ENCODE peak calls at places on chromosomes 12 and 14, in four cellular contexts. One of them, this sample, is unnamed.

GRCh38 chr12:30997685-30998440 is 71.3 kb downstream of the TSPAN11 start:
- DNase-seq in T-helper 9 cell: no peak
- DNase-seq in A172: no peak
- DNase-seq in fibroblast of lung: no peak
- DNase-seq in this sample: no peak

GRCh38 chr12:52331833-52332232 is 10.6 kb upstream of the KRT83 start:
- DNase-seq in fibroblast of lung: no peak
- DNase-seq in A172: no peak
- DNase-seq in T-helper 9 cell: no peak
- DNase-seq in this sample: no peak

GRCh38 chr12:98639526-98639925 is 5.1 kb downstream of the IKBIP start:
- DNase-seq in T-helper 9 cell: no peak
- DNase-seq in A172: no peak
- DNase-seq in fibroblast of lung: no peak
- DNase-seq in this sample: no peak

GRCh38 chr14:81176224-81176623 is 44.5 kb downstream of the GTF2A1 start:
- DNase-seq in T-helper 9 cell: no peak
- DNase-seq in fibroblast of lung: no peak
- DNase-seq in A172: no peak
- DNase-seq in this sample: no peak

GRCh38 chr14:49959822-49960408 is 67.0 kb downstream of the ARF6 start:
- DNase-seq in fibroblast of lung: no peak
- DNase-seq in T-helper 9 cell: no peak
- DNase-seq in A172: no peak
- DNase-seq in this sample: no peak

GRCh38 chr12:91982946-91983345 is 162.7 kb downstream of the BTG1 start:
- DNase-seq in T-helper 9 cell: no peak
- DNase-seq in fibroblast of lung: no peak
- DNase-seq in A172: no peak
- DNase-seq in this sample: no peak

GRCh38 chr14:29885988-29886387 is 41.7 kb downstream of the PRKD1 start:
- DNase-seq in T-helper 9 cell: no peak
- DNase-seq in A172: no peak
- DNase-seq in fibroblast of lung: no peak
- DNase-seq in this sample: no peak

GRCh38 chr14:31880935-31881334 is 196.2 kb upstream of the ARHGAP5 start:
- DNase-seq in fibroblast of lung: peak
- DNase-seq in T-helper 9 cell: no peak
- DNase-seq in A172: peak
- DNase-seq in this sample: peak

GRCh38 chr14:105844047-105844630 is 317.8 kb downstream of the TMEM121 start:
- DNase-seq in A172: no peak
- DNase-seq in fibroblast of lung: no peak
- DNase-seq in T-helper 9 cell: no peak
- DNase-seq in this sample: no peak

GRCh38 chr14:90616881-90617280 is 199.3 kb downstream of the TTC7B start:
- DNase-seq in fibroblast of lung: peak
- DNase-seq in A172: no peak
- DNase-seq in T-helper 9 cell: no peak
- DNase-seq in this sample: no peak

GRCh38 chr12:42981379-42981778 is 391.8 kb upstream of the PRICKLE1 start:
- DNase-seq in fibroblast of lung: peak
- DNase-seq in T-helper 9 cell: no peak
- DNase-seq in A172: peak
- DNase-seq in this sample: peak

GRCh38 chr14:101774006-101774755 is 12.7 kb downstream of the PPP2R5C start:
- DNase-seq in T-helper 9 cell: no peak
- DNase-seq in A172: no peak
- DNase-seq in fibroblast of lung: no peak
- DNase-seq in this sample: no peak

GRCh38 chr14:40188006-40188405 is 755.8 kb upstream of the FBXO33 start:
- DNase-seq in fibroblast of lung: peak
- DNase-seq in A172: peak
- DNase-seq in T-helper 9 cell: no peak
- DNase-seq in this sample: peak

GRCh38 chr12:57342207-57342691 is 88.6 kb downstream of the R3HDM2 start:
- DNase-seq in fibroblast of lung: peak
- DNase-seq in T-helper 9 cell: no peak
- DNase-seq in A172: no peak
- DNase-seq in this sample: no peak

GRCh38 chr14:51533160-51533559 is 118.5 kb upstream of the FRMD6 start:
- DNase-seq in A172: peak
- DNase-seq in T-helper 9 cell: no peak
- DNase-seq in fibroblast of lung: peak
- DNase-seq in this sample: no peak

GRCh38 chr12:92036771-92037453 is 108.7 kb downstream of the BTG1 start:
- DNase-seq in A172: no peak
- DNase-seq in T-helper 9 cell: no peak
- DNase-seq in fibroblast of lung: peak
- DNase-seq in this sample: peak

GRCh38 chr14:37045340-37046061 is 126.9 kb downstream of the SLC25A21 start:
- DNase-seq in A172: no peak
- DNase-seq in fibroblast of lung: no peak
- DNase-seq in T-helper 9 cell: no peak
- DNase-seq in this sample: no peak

GRCh38 chr12:89236237-89236636 is 116.1 kb downstream of the DUSP6 start:
- DNase-seq in A172: peak
- DNase-seq in T-helper 9 cell: no peak
- DNase-seq in fibroblast of lung: peak
- DNase-seq in this sample: peak

GRCh38 chr12:119334459-119335170 is at the start of gene CCDC60:
- DNase-seq in A172: no peak
- DNase-seq in T-helper 9 cell: no peak
- DNase-seq in fibroblast of lung: no peak
- DNase-seq in this sample: no peak

GRCh38 chr12:10873374-10873773 is 10.7 kb downstream of the PRH1 start:
- DNase-seq in A172: no peak
- DNase-seq in fibroblast of lung: peak
- DNase-seq in T-helper 9 cell: no peak
- DNase-seq in this sample: no peak

GRCh38 chr14:102554835-102555819 is 37.3 kb upstream of the RCOR1 start:
- DNase-seq in A172: no peak
- DNase-seq in fibroblast of lung: peak
- DNase-seq in T-helper 9 cell: peak
- DNase-seq in this sample: no peak

GRCh38 chr12:127389923-127390322 is 877.0 kb upstream of the TMEM132C start:
- DNase-seq in fibroblast of lung: peak
- DNase-seq in T-helper 9 cell: no peak
- DNase-seq in A172: peak
- DNase-seq in this sample: peak

GRCh38 chr12:1518763-1519516 is 75.4 kb downstream of the FBXL14 start:
- DNase-seq in T-helper 9 cell: no peak
- DNase-seq in fibroblast of lung: peak
- DNase-seq in A172: peak
- DNase-seq in this sample: peak

GRCh38 chr14:100410056-100410565 is 87.0 kb downstream of the SLC25A47 start:
- DNase-seq in A172: peak
- DNase-seq in T-helper 9 cell: no peak
- DNase-seq in fibroblast of lung: peak
- DNase-seq in this sample: no peak

GRCh38 chr12:116366456-116366776 is 88.9 kb upstream of the MED13L start:
- DNase-seq in fibroblast of lung: no peak
- DNase-seq in A172: no peak
- DNase-seq in T-helper 9 cell: no peak
- DNase-seq in this sample: no peak

GRCh38 chr14:104917992-104918391 is 6.7 kb upstream of the PLD4 start:
- DNase-seq in A172: no peak
- DNase-seq in fibroblast of lung: no peak
- DNase-seq in T-helper 9 cell: no peak
- DNase-seq in this sample: no peak

GRCh38 chr12:24850486-24850885 is 98.4 kb downstream of the BCAT1 start:
- DNase-seq in T-helper 9 cell: no peak
- DNase-seq in fibroblast of lung: no peak
- DNase-seq in A172: no peak
- DNase-seq in this sample: no peak

GRCh38 chr12:73308079-73308478 is 1035.9 kb downstream of the TRHDE start:
- DNase-seq in fibroblast of lung: no peak
- DNase-seq in A172: peak
- DNase-seq in T-helper 9 cell: no peak
- DNase-seq in this sample: no peak

GRCh38 chr12:51976376-51977160 is 25.1 kb downstream of the ACVR1B start:
- DNase-seq in fibroblast of lung: peak
- DNase-seq in A172: no peak
- DNase-seq in T-helper 9 cell: no peak
- DNase-seq in this sample: peak

GRCh38 chr12:46608431-46609280 is 217.1 kb downstream of the SLC38A4 start:
- DNase-seq in T-helper 9 cell: no peak
- DNase-seq in A172: no peak
- DNase-seq in fibroblast of lung: peak
- DNase-seq in this sample: no peak

This sample was measured in non-pigmented ciliary epithelial cell.